ENCODE peak calls at places on chromosome 22, in seven cellular contexts. G is CD8-positive, alpha-beta memory T cell; Y is heart right ventricle; P is Peyer's patch; X is astrocyte; H is small intestine; E is lung. I is an unnamed sample.

GRCh38 chr22:25370322-25370721 is 150.9 kb downstream of the CRYBB2 start:
- DNase-seq in E (no peak), Y (no peak), H (no peak), G (no peak), P (no peak), X (no peak), I (no peak)

GRCh38 chr22:22235564-22235963 is 9.0 kb upstream of the VPREB1 start:
- DNase-seq in X (no peak), Y (no peak), P (no peak), H (peak), E (no peak), G (peak), I (no peak)

GRCh38 chr22:40853961-40854360 is 2.5 kb downstream of the ST13 start:
- DNase-seq in P (no peak), X (no peak), E (no peak), Y (no peak), H (no peak), G (no peak), I (no peak)

GRCh38 chr22:45645526-45646414 is 25.9 kb upstream of the ATXN10 start:
- DNase-seq in E (peak), Y (peak), G (peak), P (peak), X (no peak), H (peak), I (peak)

GRCh38 chr22:24683671-24684070 is 80.7 kb downstream of the GGT1 start:
- DNase-seq in G (no peak), X (peak), H (peak), P (no peak), E (no peak), Y (no peak), I (no peak)

GRCh38 chr22:31579835-31580242 is 82.2 kb downstream of the PISD start:
- DNase-seq in G (no peak), X (no peak), H (peak), P (no peak), Y (no peak), E (no peak), I (no peak)

GRCh38 chr22:29695129-29695926 is 24.5 kb upstream of the CABP7 start:
- DNase-seq in Y (no peak), G (no peak), E (no peak), X (no peak), H (no peak), P (no peak), I (no peak)

GRCh38 chr22:22201185-22201924 is 43.2 kb upstream of the VPREB1 start:
- DNase-seq in P (no peak), Y (no peak), X (no peak), H (peak), G (peak), E (no peak), I (no peak)

GRCh38 chr22:46052331-46052771 is 75.4 kb upstream of the WNT7B start:
- DNase-seq in X (peak), H (no peak), Y (no peak), P (no peak), G (peak), E (no peak), I (peak)

GRCh38 chr22:30873661-30874060 is 94.9 kb downstream of the MORC2 start:
- DNase-seq in H (no peak), P (no peak), G (no peak), E (no peak), Y (no peak), X (no peak), I (no peak)

GRCh38 chr22:25199726-25200520 is at the start of gene CRYBB3:
- DNase-seq in E (no peak), Y (no peak), G (no peak), P (no peak), X (no peak), H (no peak), I (no peak)

GRCh38 chr22:46078241-46079092 is 71.9 kb upstream of the PPARA start:
- DNase-seq in G (peak), Y (peak), P (peak), X (peak), E (peak), H (no peak), I (peak)

GRCh38 chr22:17806437-17806836 is 32.2 kb upstream of the BID start:
- DNase-seq in Y (no peak), P (no peak), E (no peak), G (no peak), H (no peak), X (no peak), I (no peak)

GRCh38 chr22:40862537-40862936 is 624 bp upstream of the DNAJB7 start:
- DNase-seq in X (no peak), P (no peak), G (no peak), E (no peak), Y (no peak), H (no peak), I (no peak)

GRCh38 chr22:44685384-44686056 is 16.5 kb upstream of the PRR5 start:
- DNase-seq in G (peak), E (peak), Y (no peak), X (peak), P (peak), H (peak), I (no peak)

GRCh38 chr22:27075028-27075678 is 417.8 kb downstream of the MIAT start:
- DNase-seq in G (no peak), X (no peak), E (no peak), H (no peak), Y (no peak), P (no peak), I (no peak)

GRCh38 chr22:31844941-31845340 is 91.1 kb downstream of the DEPDC5 start:
- DNase-seq in E (no peak), Y (no peak), P (no peak), H (no peak), X (no peak), G (no peak), I (no peak)

GRCh38 chr22:19843107-19843856 is 11.4 kb downstream of the GNB1L start:
- DNase-seq in G (no peak), E (no peak), Y (no peak), H (peak), P (no peak), X (no peak), I (no peak)

GRCh38 chr22:19846620-19847344 is 7.9 kb downstream of the GNB1L start:
- DNase-seq in P (no peak), X (no peak), G (no peak), H (no peak), E (no peak), Y (no peak), I (no peak)

GRCh38 chr22:19845369-19845722 is 9.3 kb downstream of the GNB1L start:
- DNase-seq in H (no peak), Y (no peak), P (no peak), G (no peak), X (no peak), E (no peak), I (no peak)

GRCh38 chr22:19843857-19844422 is 10.7 kb downstream of the GNB1L start:
- DNase-seq in X (no peak), G (no peak), P (no peak), E (no peak), Y (no peak), H (no peak), I (no peak)

GRCh38 chr22:19844423-19845368 is 10.0 kb downstream of the GNB1L start:
- DNase-seq in Y (peak), E (peak), P (no peak), G (no peak), X (peak), H (peak), I (peak)
- H3K4me3 ChIP-seq in Y (no peak), E (no peak), P (no peak), G (no peak), X (no peak), H (no peak), I (no peak)

DNA sequence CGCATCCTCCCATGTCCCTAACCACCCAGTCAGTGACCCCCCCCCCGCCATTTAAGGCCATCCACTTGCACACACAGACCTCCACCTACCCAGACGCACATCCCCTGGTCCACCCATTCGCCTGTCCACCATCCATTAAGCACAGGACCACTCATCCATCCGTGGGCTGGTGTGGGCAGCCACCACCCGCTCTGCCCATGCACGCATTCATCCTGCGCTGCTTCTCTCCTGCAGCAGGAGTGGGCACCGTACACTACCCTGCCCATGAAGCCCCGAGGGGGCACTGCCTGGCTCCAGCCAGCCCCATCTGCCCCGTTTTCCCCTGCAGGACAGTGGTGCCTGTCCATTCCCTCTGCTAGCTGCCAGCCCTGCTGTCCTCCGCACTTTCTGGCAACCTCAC is 3.9 kb upstream of the SLC16A8 start:
- DNase-seq in X (no peak), H (no peak), E (no peak), P (no peak), Y (no peak), G (no peak), I (no peak)
- H3K4me3 ChIP-seq in X (no peak), H (no peak), E (no peak), P (no peak), Y (no peak), G (no peak), I (no peak)

GRCh38 chr22:50266994-50267393 is 3.2 kb downstream of the MAPK11 start:
- DNase-seq in P (no peak), H (no peak), G (no peak), Y (no peak), X (no peak), E (no peak), I (no peak)
- H3K4me3 ChIP-seq in P (no peak), H (no peak), G (no peak), Y (peak), X (no peak), E (no peak), I (no peak)

GRCh38 chr22:37562049-37562784 is 1.9 kb downstream of the CDC42EP1 start:
- DNase-seq in P (no peak), Y (no peak), H (no peak), E (no peak), X (no peak), G (no peak), I (no peak)
- H3K4me3 ChIP-seq in P (peak), Y (peak), H (peak), E (no peak), X (peak), G (peak), I (no peak)

GRCh38 chr22:36359172-36359973 is 28.4 kb downstream of the MYH9 start:
- DNase-seq in Y (no peak), X (no peak), G (peak), H (no peak), E (no peak), P (no peak), I (no peak)
- H3K4me3 ChIP-seq in Y (no peak), X (no peak), G (peak), H (no peak), E (no peak), P (no peak), I (no peak)

GRCh38 chr22:39220450-39220849 is 24.3 kb downstream of the PDGFB start:
- DNase-seq in P (peak), G (peak), Y (no peak), E (no peak), H (no peak), X (no peak), I (peak)
- H3K4me3 ChIP-seq in P (no peak), G (no peak), Y (no peak), E (no peak), H (no peak), X (no peak), I (no peak)